ENCODE peak calls at places on chromosome 7, in four cellular contexts. S is IMR-90, P is HCT116, Y is A549. D is an unnamed sample.

GRCh38 chr7:130958846-130959245 is 224.8 kb upstream of the KLF14 start:
- DNase-seq in Y (no peak), S (no peak), P (no peak), D (no peak)

GRCh38 chr7:70660154-70660818 is 471.7 kb upstream of the GALNT17 start:
- DNase-seq in P (no peak), Y (no peak), S (no peak), D (no peak)

GRCh38 chr7:39816462-39817065 is 133.5 kb upstream of the CDK13 start:
- DNase-seq in S (no peak), P (no peak), Y (no peak), D (peak)

GRCh38 chr7:31664890-31665289 is 22.1 kb upstream of the PPP1R17 start:
- DNase-seq in S (no peak), P (no peak), Y (no peak), D (no peak)

GRCh38 chr7:51160411-51160810 is 156.2 kb downstream of the COBL start:
- DNase-seq in S (no peak), P (no peak), Y (no peak), D (no peak)

GRCh38 chr7:1758417-1758858 is 88.4 kb downstream of the ELFN1 start:
- DNase-seq in S (peak), Y (peak), P (peak), D (no peak)

GRCh38 chr7:128909605-128910568 is 622 bp downstream of the KCP start:
- DNase-seq in P (no peak), S (peak), Y (no peak), D (peak)

GRCh38 chr7:41336981-41337380 is 365.9 kb downstream of the INHBA start:
- DNase-seq in P (no peak), S (peak), Y (no peak), D (no peak)

GRCh38 chr7:128437426-128438332 is 18.0 kb upstream of the HILPDA start:
- DNase-seq in P (no peak), Y (no peak), S (no peak), D (no peak)

GRCh38 chr7:93226310-93226709 is at the start of gene HEPACAM2:
- DNase-seq in S (no peak), Y (no peak), P (no peak), D (no peak)

GRCh38 chr7:97187067-97187466 is 69.6 kb downstream of the SDHAF3 start:
- DNase-seq in S (peak), P (no peak), Y (no peak), D (no peak)

GRCh38 chr7:54072710-54073109 is 469.5 kb upstream of the VSTM2A start:
- DNase-seq in S (no peak), P (no peak), Y (no peak), D (no peak)

GRCh38 chr7:3404490-3404889 is 103.4 kb downstream of the SDK1 start:
- DNase-seq in Y (no peak), P (no peak), S (peak), D (peak)

GRCh38 chr7:1385086-1385808 is 74.0 kb downstream of the MICALL2 start:
- DNase-seq in P (no peak), Y (no peak), S (no peak), D (no peak)

GRCh38 chr7:127504715-127505114 is 80.7 kb downstream of the GCC1 start:
- DNase-seq in S (peak), P (no peak), Y (no peak), D (peak)

GRCh38 chr7:83648464-83649241 is at the start of gene SEMA3E:
- DNase-seq in S (peak), P (peak), Y (peak), D (peak)

GRCh38 chr7:87028636-87029035 is 30.8 kb downstream of the ELAPOR2 start:
- DNase-seq in Y (no peak), P (no peak), S (no peak), D (no peak)

GRCh38 chr7:92306153-92306552 is 60.4 kb downstream of the ANKIB1 start:
- DNase-seq in P (peak), S (peak), Y (no peak), D (no peak)

GRCh38 chr7:138543739-138544138 is 83.7 kb downstream of the TRIM24 start:
- DNase-seq in P (no peak), Y (no peak), S (no peak), D (no peak)

GRCh38 chr7:107446531-107446930 is 23.3 kb upstream of the GPR22 start:
- DNase-seq in Y (no peak), P (no peak), S (peak), D (no peak)

GRCh38 chr7:116405810-116406209 is 93.7 kb upstream of the CAV2 start:
- DNase-seq in S (no peak), P (no peak), Y (no peak), D (no peak)

DNA sequence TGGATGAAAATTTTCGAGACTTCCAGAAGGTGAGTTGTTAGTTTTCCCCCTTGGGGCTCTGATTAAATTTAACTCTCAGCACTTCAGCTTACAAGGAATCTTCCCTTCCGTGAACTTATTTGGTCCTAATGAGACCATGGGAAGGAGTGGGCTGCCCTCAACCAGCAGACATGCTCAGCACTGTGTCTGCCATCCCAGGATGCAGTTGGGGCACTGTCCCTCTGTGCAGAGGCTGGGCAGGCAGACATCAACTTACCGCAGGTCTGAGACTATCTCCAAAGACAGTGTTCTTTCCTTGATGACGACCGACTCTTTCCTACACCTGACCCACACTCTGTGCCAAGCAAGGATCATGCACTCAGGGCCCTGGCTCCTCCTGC is 36.7 kb downstream of the VOPP1 start:
- DNase-seq in P (no peak), S (no peak), Y (no peak), D (no peak)
- TF ChIP-seq POLR2A in P (no peak), S (no peak), Y (no peak), D (no peak)

GRCh38 chr7:34755008-34755407 is 97.0 kb downstream of the NPSR1 start:
- DNase-seq in S (no peak), Y (no peak), P (no peak), D (no peak)
- H3K4me2 ChIP-seq in S (no peak), Y (no peak), P (no peak), D (no peak)

GRCh38 chr7:132465516-132465915 is 110.8 kb downstream of the PLXNA4 start:
- DNase-seq in S (no peak), Y (no peak), P (no peak), D (peak)

GRCh38 chr7:132464740-132465139 is 111.5 kb downstream of the PLXNA4 start:
- DNase-seq in S (no peak), Y (no peak), P (no peak), D (peak)

GRCh38 chr7:132463922-132464321 is 112.3 kb downstream of the PLXNA4 start:
- DNase-seq in Y (no peak), S (no peak), P (no peak), D (peak)

GRCh38 chr7:132469264-132469663 is 107.0 kb downstream of the PLXNA4 start:
- DNase-seq in P (no peak), Y (no peak), S (no peak), D (peak)

DNA sequence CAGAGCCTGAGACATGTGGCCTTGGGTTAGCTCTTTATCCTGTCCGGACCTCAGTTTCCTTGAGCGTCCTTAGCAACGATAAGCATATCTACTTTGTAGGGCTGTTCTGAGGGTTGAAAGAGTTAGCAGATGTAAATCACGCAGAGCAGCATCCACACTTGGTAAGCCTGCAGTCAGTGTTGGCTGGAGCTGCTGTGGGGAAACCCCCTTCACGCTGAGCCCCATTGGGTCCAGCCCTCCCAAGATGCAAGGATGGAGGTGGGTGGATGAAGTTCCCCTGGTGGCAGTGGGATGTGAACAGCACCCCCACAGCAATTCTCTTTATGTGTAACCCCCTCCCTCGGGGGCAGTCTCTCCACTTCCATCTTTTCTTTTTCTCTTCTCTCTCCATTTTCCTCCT is 109.9 kb downstream of the PLXNA4 start:
- DNase-seq in Y (no peak), P (no peak), S (no peak), D (no peak)
- TF ChIP-seq POLR2A in Y (no peak), P (no peak), S (no peak), D (no peak)

DNA sequence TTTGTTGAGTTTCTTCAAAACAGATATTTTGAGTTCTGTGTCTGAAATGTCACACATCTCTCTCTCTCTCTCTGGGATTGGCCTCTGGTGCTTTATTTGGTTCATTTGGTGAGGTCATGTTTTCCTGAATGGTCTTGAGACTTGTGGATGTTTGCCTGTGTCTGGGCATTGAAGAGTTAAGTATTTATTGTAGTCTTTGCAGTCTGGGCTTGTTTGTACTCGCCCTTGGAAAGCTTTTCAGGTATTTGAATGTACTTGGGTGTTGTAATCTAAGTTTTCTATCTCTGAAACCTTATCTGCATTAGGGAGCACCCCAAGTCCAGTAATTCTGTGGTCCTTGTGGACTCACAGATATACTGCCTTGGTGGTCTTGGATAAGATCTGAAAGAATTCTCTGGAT is 106.7 kb upstream of the PRSS58 start:
- DNase-seq in Y (no peak), P (no peak), S (no peak), D (no peak)
- H3K4me2 ChIP-seq in Y (no peak), P (no peak), S (no peak), D (no peak)